ENCODE peak calls at places on chromosomes 11 and 22, in four cellular contexts. One of them, this sample, is unnamed.

GRCh38 chr11:93160808-93161207 is 37.0 kb downstream of the SLC36A4 start:
- DNase-seq in stimulated activated CD4-positive, alpha-beta T cell treated with anti-CD3 and anti-CD28 coated beads, Interleukin-1b, Interleukin-23, amount 100 ng/mL, for 24 hours: no peak
- DNase-seq in KG1: no peak
- DNase-seq in activated naive CD4-positive, alpha-beta T cell treated with anti-CD3 and anti-CD28 coated beads for 36 hours: no peak
- DNase-seq in this sample: no peak

GRCh38 chr11:92390783-92391182 is 166.2 kb downstream of the FAT3 start:
- DNase-seq in KG1: no peak
- DNase-seq in activated naive CD4-positive, alpha-beta T cell treated with anti-CD3 and anti-CD28 coated beads for 36 hours: no peak
- DNase-seq in stimulated activated CD4-positive, alpha-beta T cell treated with anti-CD3 and anti-CD28 coated beads, Interleukin-1b, Interleukin-23, amount 100 ng/mL, for 24 hours: no peak
- DNase-seq in this sample: no peak

GRCh38 chr11:32829680-32830412 is at the start of gene PRRG4:
- DNase-seq in KG1: peak; percentile 39
- DNase-seq in stimulated activated CD4-positive, alpha-beta T cell treated with anti-CD3 and anti-CD28 coated beads, Interleukin-1b, Interleukin-23, amount 100 ng/mL, for 24 hours: peak; percentile 14
- DNase-seq in activated naive CD4-positive, alpha-beta T cell treated with anti-CD3 and anti-CD28 coated beads for 36 hours: peak; percentile 66
- DNase-seq in this sample: peak; percentile 73

GRCh38 chr22:37244922-37245722 is 1.1 kb upstream of the RAC2 start:
- DNase-seq in activated naive CD4-positive, alpha-beta T cell treated with anti-CD3 and anti-CD28 coated beads for 36 hours: peak; percentile 20
- DNase-seq in stimulated activated CD4-positive, alpha-beta T cell treated with anti-CD3 and anti-CD28 coated beads, Interleukin-1b, Interleukin-23, amount 100 ng/mL, for 24 hours: no peak
- DNase-seq in KG1: no peak
- DNase-seq in this sample: no peak

GRCh38 chr22:50030315-50031188 is 18.0 kb upstream of the IL17REL start:
- DNase-seq in activated naive CD4-positive, alpha-beta T cell treated with anti-CD3 and anti-CD28 coated beads for 36 hours: peak; percentile 93
- DNase-seq in KG1: peak; percentile 42
- DNase-seq in stimulated activated CD4-positive, alpha-beta T cell treated with anti-CD3 and anti-CD28 coated beads, Interleukin-1b, Interleukin-23, amount 100 ng/mL, for 24 hours: peak; percentile 75
- DNase-seq in this sample: peak; percentile 73

GRCh38 chr22:47606426-47606825 is 844.0 kb downstream of the TBC1D22A start:
- DNase-seq in stimulated activated CD4-positive, alpha-beta T cell treated with anti-CD3 and anti-CD28 coated beads, Interleukin-1b, Interleukin-23, amount 100 ng/mL, for 24 hours: no peak
- DNase-seq in KG1: no peak
- DNase-seq in activated naive CD4-positive, alpha-beta T cell treated with anti-CD3 and anti-CD28 coated beads for 36 hours: no peak
- DNase-seq in this sample: no peak

GRCh38 chr22:41908409-41909289 is 6.2 kb downstream of the SHISA8 start:
- DNase-seq in stimulated activated CD4-positive, alpha-beta T cell treated with anti-CD3 and anti-CD28 coated beads, Interleukin-1b, Interleukin-23, amount 100 ng/mL, for 24 hours: no peak
- DNase-seq in KG1: no peak
- DNase-seq in activated naive CD4-positive, alpha-beta T cell treated with anti-CD3 and anti-CD28 coated beads for 36 hours: no peak
- DNase-seq in this sample: no peak

GRCh38 chr11:1876361-1877063 is 15.2 kb downstream of the PRR33 start:
- DNase-seq in KG1: no peak
- DNase-seq in stimulated activated CD4-positive, alpha-beta T cell treated with anti-CD3 and anti-CD28 coated beads, Interleukin-1b, Interleukin-23, amount 100 ng/mL, for 24 hours: no peak
- DNase-seq in activated naive CD4-positive, alpha-beta T cell treated with anti-CD3 and anti-CD28 coated beads for 36 hours: no peak
- DNase-seq in this sample: no peak

This sample was measured in LoVo.